ENCODE peak calls at places on chromosomes 1 and 21, in six cellular contexts. Y, A, D, Q, X and J are unnamed samples.
A peak's percentile ranks its signal among the peaks of the same experiment; 100 is the strongest.

GRCh38 chr1:47679826-47680225 is 242.0 kb downstream of the FOXD2 start:
- DNase-seq in Y (no peak), A (no peak), D (peak; percentile 14), Q (no peak), X (no peak), J (no peak)

GRCh38 chr1:117754061-117754969 is 148.5 kb downstream of the TENT5C start:
- DNase-seq in Y (peak; percentile 66), A (no peak), D (peak; percentile 60), Q (peak; percentile 42), X (no peak), J (no peak)

GRCh38 chr1:16458801-16459200 is 18.3 kb downstream of the NECAP2 start:
- DNase-seq in Y (no peak), A (no peak), D (no peak), Q (no peak), X (no peak), J (no peak)

GRCh38 chr1:36731226-36732037 is 248.7 kb upstream of the CSF3R start:
- DNase-seq in Y (no peak), A (no peak), D (no peak), Q (no peak), X (no peak), J (no peak)

GRCh38 chr1:161046574-161047167 is 894 bp upstream of the USF1 start:
- DNase-seq in Y (no peak), A (no peak), D (no peak), Q (no peak), X (no peak), J (no peak)

GRCh38 chr21:28714795-28715464 is 277.7 kb downstream of the LTN1 start:
- DNase-seq in Y (peak; percentile 71), A (no peak), D (no peak), Q (peak; percentile 88), X (peak; percentile 32), J (peak; percentile 82)

GRCh38 chr1:53559854-53560571 is 100.8 kb downstream of the DMRTB1 start:
- DNase-seq in Y (no peak), A (peak; percentile 26), D (no peak), Q (no peak), X (no peak), J (no peak)

GRCh38 chr1:116673935-116674630 is 6.5 kb upstream of the IGSF3 start:
- DNase-seq in Y (no peak), A (no peak), D (no peak), Q (peak; percentile 25), X (no peak), J (no peak)

GRCh38 chr21:17195965-17196364 is 316.9 kb upstream of the CXADR start:
- DNase-seq in Y (no peak), A (no peak), D (no peak), Q (no peak), X (no peak), J (no peak)

GRCh38 chr1:67627906-67628305 is 57.1 kb upstream of the GADD45A start:
- DNase-seq in Y (no peak), A (no peak), D (no peak), Q (no peak), X (no peak), J (no peak)

DNA sequence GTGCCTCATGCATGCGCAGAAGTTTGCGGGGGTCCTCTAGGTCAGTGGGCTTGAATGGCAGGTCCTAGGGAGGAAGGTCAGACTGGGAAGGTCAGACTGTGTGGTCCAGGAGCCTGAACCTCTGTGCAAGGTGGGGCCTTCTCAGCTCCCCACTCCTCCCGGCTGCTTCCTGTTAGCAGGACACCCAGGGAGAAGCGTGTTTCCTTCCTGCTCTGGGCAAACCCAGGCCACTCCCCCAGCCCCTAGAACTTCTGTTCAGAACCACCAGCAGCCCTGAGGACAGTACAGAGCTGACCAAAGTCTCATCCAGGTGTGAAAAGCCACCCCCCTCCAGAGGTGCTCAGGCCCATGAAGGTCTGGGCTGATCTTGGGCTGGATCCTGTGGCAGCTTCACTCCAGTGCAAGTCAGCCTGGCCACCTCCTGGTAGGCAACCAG is 29.9 kb downstream of the NAV1 start:
- DNase-seq in Y (no peak), A (no peak), D (no peak), Q (no peak), X (no peak), J (no peak)
- TF ChIP-seq CTCF in Y (no peak), A (no peak), D (no peak), Q (no peak), X (no peak), J (no peak)

GRCh38 chr1:244865820-244866219 is 1.5 kb upstream of the HNRNPU start:
- DNase-seq in Y (no peak), A (no peak), D (no peak), Q (no peak), X (no peak), J (no peak)
- H3K4me3 ChIP-seq in Y (no peak overlapping the region), A (no peak overlapping the region), D (no peak overlapping the region), Q (no peak overlapping the region), X (no peak overlapping the region), J (no peak overlapping the region)

DNA sequence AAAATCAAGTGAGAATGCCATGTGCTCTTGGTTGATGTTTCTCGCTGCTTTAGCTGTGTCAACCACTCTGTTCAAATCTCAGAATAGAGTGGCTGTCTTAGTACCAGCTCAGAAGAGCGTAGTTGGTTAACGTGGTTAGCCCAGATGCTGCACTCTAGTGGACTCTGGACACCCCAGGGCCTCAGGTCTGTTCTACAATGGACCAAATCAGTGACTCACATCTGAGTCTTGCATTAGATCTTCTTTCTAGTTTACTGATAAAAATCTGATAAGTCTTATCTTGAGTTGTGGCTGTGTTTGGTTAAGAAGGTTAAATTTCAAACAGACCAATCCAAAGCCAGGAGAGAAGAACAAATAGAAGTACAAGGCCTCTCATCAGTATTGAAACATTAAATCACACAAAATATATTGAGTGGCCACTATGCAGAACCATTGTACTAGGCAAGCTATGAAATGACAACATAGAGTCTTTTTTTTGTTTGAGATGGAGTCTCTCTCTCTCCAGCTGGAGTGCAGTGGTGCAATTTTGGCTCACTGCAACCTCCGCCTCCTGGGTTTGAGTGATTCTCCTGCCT is 104.1 kb downstream of the NR5A2 start:
- DNase-seq in Y (peak; percentile 26), A (no peak), D (no peak), Q (peak; percentile 41), X (no peak), J (no peak)
- TF ChIP-seq CTCF in Y (no peak), A (no peak), D (no peak), Q (no peak), X (no peak), J (no peak)

DNA sequence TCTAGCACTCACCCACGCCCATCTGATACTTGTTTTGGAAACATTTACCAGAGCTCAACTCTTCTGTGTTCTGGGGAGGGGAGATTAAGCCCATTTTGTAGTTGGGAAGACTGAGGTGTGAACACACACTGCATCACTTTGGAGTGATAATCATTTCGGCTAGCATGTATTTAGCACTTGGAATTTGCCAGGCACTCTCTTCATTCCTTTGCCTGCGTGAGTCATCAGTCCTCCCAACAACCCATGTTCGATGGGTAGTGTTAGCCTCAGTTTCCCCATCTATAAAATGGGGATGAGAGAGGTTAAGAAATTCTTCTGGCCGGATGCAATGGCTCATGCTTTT is 182.8 kb upstream of the TMEM51 start:
- DNase-seq in Y (peak; percentile 32), A (no peak), D (no peak), Q (no peak), X (no peak), J (no peak)
- H3K4me3 ChIP-seq in Y (no peak overlapping the region), A (no peak overlapping the region), D (no peak overlapping the region), Q (no peak overlapping the region), X (no peak overlapping the region), J (no peak overlapping the region)

DNA sequence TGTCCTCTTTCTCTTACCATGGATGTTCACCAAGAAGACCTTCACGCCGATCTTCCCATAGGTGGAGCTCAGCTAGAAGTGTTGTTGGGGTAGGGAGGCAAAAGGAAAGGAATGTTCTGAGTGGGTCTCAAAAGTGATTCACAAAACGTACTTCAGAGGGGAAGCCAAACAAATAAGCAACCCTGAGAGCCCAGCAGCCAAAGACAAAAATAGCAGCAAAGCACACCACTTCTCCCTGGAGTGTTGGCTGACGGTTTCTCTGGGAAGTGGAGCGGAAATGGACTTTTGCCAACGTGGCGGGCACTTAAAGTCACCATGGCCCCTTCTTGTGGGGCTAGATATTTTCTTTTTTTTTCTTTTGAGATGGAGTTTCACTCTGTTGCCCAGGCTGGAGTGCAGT is 23.1 kb downstream of the SLC26A9 start:
- DNase-seq in Y (no peak), A (no peak), D (peak; percentile 87), Q (peak; percentile 57), X (no peak), J (no peak)
- TF ChIP-seq CTCF in Y (no peak), A (no peak), D (no peak), Q (no peak), X (no peak), J (no peak)